ENCODE peak calls at places on chromosomes 16 and 17, in ten cellular contexts. One of them, this sample, is unnamed. For H3K36me3, the result is how much of the 10 kb centered on the place peaks cover.

GRCh38 chr16:57670206-57670605 is 2.1 kb downstream of the ADGRG3 start:
- DNase-seq in effector memory CD4-positive, alpha-beta T cell: no peak
- DNase-seq in brain microvascular endothelial cell: no peak
- DNase-seq in endodermal cell: no peak
- DNase-seq in Caco-2: no peak
- DNase-seq in left ventricle myocardium inferior: no peak
- DNase-seq in CD8-positive, alpha-beta memory T cell: no peak
- DNase-seq in MM.1S: no peak
- DNase-seq in keratinocyte: no peak
- DNase-seq in transverse colon: no peak
- DNase-seq in this sample: no peak

GRCh38 chr17:6512552-6512951 is 43.8 kb downstream of the PITPNM3 start:
- DNase-seq in effector memory CD4-positive, alpha-beta T cell: no peak
- DNase-seq in brain microvascular endothelial cell: no peak
- DNase-seq in endodermal cell: peak
- DNase-seq in Caco-2: no peak
- DNase-seq in left ventricle myocardium inferior: no peak
- DNase-seq in CD8-positive, alpha-beta memory T cell: no peak
- DNase-seq in MM.1S: no peak
- DNase-seq in keratinocyte: no peak
- DNase-seq in transverse colon: no peak
- DNase-seq in this sample: no peak

GRCh38 chr17:34201225-34201624 is 53.9 kb upstream of the CCL2 start:
- DNase-seq in effector memory CD4-positive, alpha-beta T cell: no peak
- DNase-seq in brain microvascular endothelial cell: no peak
- DNase-seq in endodermal cell: no peak
- DNase-seq in Caco-2: no peak
- DNase-seq in left ventricle myocardium inferior: no peak
- DNase-seq in CD8-positive, alpha-beta memory T cell: no peak
- DNase-seq in MM.1S: no peak
- DNase-seq in keratinocyte: no peak
- DNase-seq in transverse colon: no peak
- DNase-seq in this sample: no peak

GRCh38 chr17:73493212-73493814 is 150.9 kb downstream of the SDK2 start:
- DNase-seq in effector memory CD4-positive, alpha-beta T cell: no peak
- DNase-seq in brain microvascular endothelial cell: no peak
- DNase-seq in endodermal cell: peak
- DNase-seq in Caco-2: no peak
- DNase-seq in left ventricle myocardium inferior: no peak
- DNase-seq in CD8-positive, alpha-beta memory T cell: no peak
- DNase-seq in MM.1S: no peak
- DNase-seq in keratinocyte: peak
- DNase-seq in transverse colon: no peak
- DNase-seq in this sample: no peak

GRCh38 chr17:45262516-45263476 is 902 bp upstream of the SPATA32 start:
- DNase-seq in effector memory CD4-positive, alpha-beta T cell: no peak
- DNase-seq in brain microvascular endothelial cell: no peak
- DNase-seq in endodermal cell: no peak
- DNase-seq in Caco-2: no peak
- DNase-seq in left ventricle myocardium inferior: no peak
- DNase-seq in CD8-positive, alpha-beta memory T cell: no peak
- DNase-seq in MM.1S: no peak
- DNase-seq in keratinocyte: no peak
- DNase-seq in transverse colon: no peak
- DNase-seq in this sample: no peak

GRCh38 chr17:19002191-19002590 is 2.4 kb downstream of the FAM83G start:
- DNase-seq in effector memory CD4-positive, alpha-beta T cell: no peak
- DNase-seq in brain microvascular endothelial cell: no peak
- DNase-seq in endodermal cell: no peak
- DNase-seq in Caco-2: no peak
- DNase-seq in left ventricle myocardium inferior: no peak
- DNase-seq in CD8-positive, alpha-beta memory T cell: no peak
- DNase-seq in MM.1S: no peak
- DNase-seq in keratinocyte: no peak
- DNase-seq in transverse colon: no peak
- DNase-seq in this sample: no peak

GRCh38 chr16:4350787-4351659 is at the start of gene PAM16:
- DNase-seq in effector memory CD4-positive, alpha-beta T cell: peak
- DNase-seq in brain microvascular endothelial cell: peak
- DNase-seq in endodermal cell: peak
- DNase-seq in Caco-2: peak
- DNase-seq in left ventricle myocardium inferior: peak
- DNase-seq in CD8-positive, alpha-beta memory T cell: peak
- DNase-seq in MM.1S: peak
- DNase-seq in keratinocyte: no peak
- DNase-seq in transverse colon: peak
- DNase-seq in this sample: peak

GRCh38 chr16:66925322-66925840 is at the start of gene RRAD:
- DNase-seq in effector memory CD4-positive, alpha-beta T cell: no peak
- DNase-seq in brain microvascular endothelial cell: peak
- DNase-seq in endodermal cell: peak
- DNase-seq in Caco-2: no peak
- DNase-seq in left ventricle myocardium inferior: peak
- DNase-seq in CD8-positive, alpha-beta memory T cell: peak
- DNase-seq in MM.1S: no peak
- DNase-seq in keratinocyte: no peak
- DNase-seq in transverse colon: peak
- DNase-seq in this sample: no peak

GRCh38 chr17:76556759-76557367 is 17.0 kb downstream of the PRCD start:
- DNase-seq in effector memory CD4-positive, alpha-beta T cell: peak
- DNase-seq in brain microvascular endothelial cell: no peak
- DNase-seq in endodermal cell: peak
- DNase-seq in Caco-2: peak
- DNase-seq in left ventricle myocardium inferior: no peak
- DNase-seq in CD8-positive, alpha-beta memory T cell: peak
- DNase-seq in MM.1S: peak
- DNase-seq in keratinocyte: no peak
- DNase-seq in transverse colon: peak
- DNase-seq in this sample: no peak

GRCh38 chr16:82993415-82993814 is 366.6 kb downstream of the CDH13 start:
- DNase-seq in effector memory CD4-positive, alpha-beta T cell: no peak
- DNase-seq in brain microvascular endothelial cell: no peak
- DNase-seq in endodermal cell: no peak
- DNase-seq in Caco-2: no peak
- DNase-seq in left ventricle myocardium inferior: no peak
- DNase-seq in CD8-positive, alpha-beta memory T cell: no peak
- DNase-seq in MM.1S: no peak
- DNase-seq in keratinocyte: no peak
- DNase-seq in transverse colon: no peak
- DNase-seq in this sample: no peak

GRCh38 chr16:82995927-82996441 is 369.2 kb downstream of the CDH13 start:
- DNase-seq in effector memory CD4-positive, alpha-beta T cell: no peak
- DNase-seq in brain microvascular endothelial cell: peak
- DNase-seq in endodermal cell: no peak
- DNase-seq in Caco-2: no peak
- DNase-seq in left ventricle myocardium inferior: no peak
- DNase-seq in CD8-positive, alpha-beta memory T cell: no peak
- DNase-seq in MM.1S: no peak
- DNase-seq in keratinocyte: no peak
- DNase-seq in transverse colon: peak
- DNase-seq in this sample: no peak

GRCh38 chr16:82993874-82994375 is 367.2 kb downstream of the CDH13 start:
- DNase-seq in effector memory CD4-positive, alpha-beta T cell: no peak
- DNase-seq in brain microvascular endothelial cell: no peak
- DNase-seq in endodermal cell: no peak
- DNase-seq in Caco-2: no peak
- DNase-seq in left ventricle myocardium inferior: no peak
- DNase-seq in CD8-positive, alpha-beta memory T cell: no peak
- DNase-seq in MM.1S: no peak
- DNase-seq in keratinocyte: no peak
- DNase-seq in transverse colon: no peak
- DNase-seq in this sample: no peak

GRCh38 chr16:82996814-82997213 is 370.0 kb downstream of the CDH13 start:
- DNase-seq in effector memory CD4-positive, alpha-beta T cell: no peak
- DNase-seq in brain microvascular endothelial cell: no peak
- DNase-seq in endodermal cell: no peak
- DNase-seq in Caco-2: no peak
- DNase-seq in left ventricle myocardium inferior: no peak
- DNase-seq in CD8-positive, alpha-beta memory T cell: no peak
- DNase-seq in MM.1S: no peak
- DNase-seq in keratinocyte: no peak
- DNase-seq in transverse colon: no peak
- DNase-seq in this sample: no peak

GRCh38 chr16:82995286-82995926 is 368.6 kb downstream of the CDH13 start:
- DNase-seq in effector memory CD4-positive, alpha-beta T cell: no peak
- DNase-seq in brain microvascular endothelial cell: peak
- DNase-seq in endodermal cell: no peak
- DNase-seq in Caco-2: no peak
- DNase-seq in left ventricle myocardium inferior: no peak
- DNase-seq in CD8-positive, alpha-beta memory T cell: no peak
- DNase-seq in MM.1S: no peak
- DNase-seq in keratinocyte: no peak
- DNase-seq in transverse colon: no peak
- DNase-seq in this sample: no peak
- H3K36me3 ChIP-seq in effector memory CD4-positive, alpha-beta T cell: under half
- H3K36me3 ChIP-seq in brain microvascular endothelial cell: under half
- H3K36me3 ChIP-seq in endodermal cell: under half
- H3K36me3 ChIP-seq in Caco-2: under half
- H3K36me3 ChIP-seq in left ventricle myocardium inferior: under half
- H3K36me3 ChIP-seq in CD8-positive, alpha-beta memory T cell: under half
- H3K36me3 ChIP-seq in MM.1S: under half
- H3K36me3 ChIP-seq in keratinocyte: under half
- H3K36me3 ChIP-seq in transverse colon: under half
- H3K36me3 ChIP-seq in this sample: under half

GRCh38 chr17:81900181-81900820 is 1.7 kb upstream of the NPB start:
- DNase-seq in effector memory CD4-positive, alpha-beta T cell: no peak
- DNase-seq in brain microvascular endothelial cell: peak
- DNase-seq in endodermal cell: no peak
- DNase-seq in Caco-2: no peak
- DNase-seq in left ventricle myocardium inferior: no peak
- DNase-seq in CD8-positive, alpha-beta memory T cell: no peak
- DNase-seq in MM.1S: no peak
- DNase-seq in keratinocyte: no peak
- DNase-seq in transverse colon: no peak
- DNase-seq in this sample: no peak
- H3K36me3 ChIP-seq in effector memory CD4-positive, alpha-beta T cell: under half
- H3K36me3 ChIP-seq in brain microvascular endothelial cell: under half
- H3K36me3 ChIP-seq in endodermal cell: under half
- H3K36me3 ChIP-seq in Caco-2: under half
- H3K36me3 ChIP-seq in left ventricle myocardium inferior: half or more
- H3K36me3 ChIP-seq in CD8-positive, alpha-beta memory T cell: under half
- H3K36me3 ChIP-seq in MM.1S: under half
- H3K36me3 ChIP-seq in keratinocyte: under half
- H3K36me3 ChIP-seq in transverse colon: under half
- H3K36me3 ChIP-seq in this sample: half or more

DNA sequence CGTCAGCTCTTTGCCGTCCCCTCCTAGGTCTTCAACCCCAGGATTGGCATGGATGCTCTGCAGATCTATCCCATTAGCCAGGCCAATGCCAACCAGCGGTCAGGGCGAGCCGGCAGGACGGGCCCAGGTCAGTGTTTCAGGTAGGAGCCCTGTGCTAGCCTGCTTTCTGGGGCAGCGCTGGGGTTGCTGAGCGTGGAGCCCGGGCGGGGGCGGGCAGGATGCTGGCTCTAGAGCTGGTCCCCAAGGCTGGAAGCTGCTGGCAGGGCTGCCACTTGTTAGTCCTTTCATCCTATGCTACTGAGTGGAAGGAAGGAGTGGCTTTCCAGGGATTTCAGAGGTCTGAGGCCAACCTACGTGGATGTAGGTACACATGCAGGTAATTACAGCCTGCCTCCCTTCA is 12.3 kb downstream of the DHX38 start:
- DNase-seq in effector memory CD4-positive, alpha-beta T cell: no peak
- DNase-seq in brain microvascular endothelial cell: no peak
- DNase-seq in endodermal cell: no peak
- DNase-seq in Caco-2: no peak
- DNase-seq in left ventricle myocardium inferior: no peak
- DNase-seq in CD8-positive, alpha-beta memory T cell: no peak
- DNase-seq in MM.1S: no peak
- DNase-seq in keratinocyte: no peak
- DNase-seq in transverse colon: no peak
- DNase-seq in this sample: no peak
- H3K36me3 ChIP-seq in effector memory CD4-positive, alpha-beta T cell: half or more
- H3K36me3 ChIP-seq in brain microvascular endothelial cell: half or more
- H3K36me3 ChIP-seq in endodermal cell: half or more
- H3K36me3 ChIP-seq in Caco-2: under half
- H3K36me3 ChIP-seq in left ventricle myocardium inferior: half or more
- H3K36me3 ChIP-seq in CD8-positive, alpha-beta memory T cell: half or more
- H3K36me3 ChIP-seq in MM.1S: under half
- H3K36me3 ChIP-seq in keratinocyte: half or more
- H3K36me3 ChIP-seq in transverse colon: half or more
- H3K36me3 ChIP-seq in this sample: half or more

GRCh38 chr16:1037934-1038257 is 34.7 kb upstream of the SSTR5 start:
- DNase-seq in effector memory CD4-positive, alpha-beta T cell: no peak
- DNase-seq in brain microvascular endothelial cell: no peak
- DNase-seq in endodermal cell: no peak
- DNase-seq in Caco-2: no peak
- DNase-seq in left ventricle myocardium inferior: no peak
- DNase-seq in CD8-positive, alpha-beta memory T cell: no peak
- DNase-seq in MM.1S: no peak
- DNase-seq in keratinocyte: no peak
- DNase-seq in transverse colon: no peak
- DNase-seq in this sample: no peak
- H3K36me3 ChIP-seq in effector memory CD4-positive, alpha-beta T cell: under half
- H3K36me3 ChIP-seq in brain microvascular endothelial cell: under half
- H3K36me3 ChIP-seq in endodermal cell: under half
- H3K36me3 ChIP-seq in Caco-2: under half
- H3K36me3 ChIP-seq in left ventricle myocardium inferior: under half
- H3K36me3 ChIP-seq in CD8-positive, alpha-beta memory T cell: under half
- H3K36me3 ChIP-seq in MM.1S: under half
- H3K36me3 ChIP-seq in keratinocyte: under half
- H3K36me3 ChIP-seq in transverse colon: under half
- H3K36me3 ChIP-seq in this sample: under half

GRCh38 chr17:42529054-42529453 is 7.0 kb upstream of the NAGLU start:
- DNase-seq in effector memory CD4-positive, alpha-beta T cell: no peak
- DNase-seq in brain microvascular endothelial cell: no peak
- DNase-seq in endodermal cell: no peak
- DNase-seq in Caco-2: no peak
- DNase-seq in left ventricle myocardium inferior: no peak
- DNase-seq in CD8-positive, alpha-beta memory T cell: no peak
- DNase-seq in MM.1S: no peak
- DNase-seq in keratinocyte: no peak
- DNase-seq in transverse colon: no peak
- DNase-seq in this sample: no peak
- H3K36me3 ChIP-seq in effector memory CD4-positive, alpha-beta T cell: under half
- H3K36me3 ChIP-seq in brain microvascular endothelial cell: under half
- H3K36me3 ChIP-seq in endodermal cell: under half
- H3K36me3 ChIP-seq in Caco-2: under half
- H3K36me3 ChIP-seq in left ventricle myocardium inferior: under half
- H3K36me3 ChIP-seq in CD8-positive, alpha-beta memory T cell: under half
- H3K36me3 ChIP-seq in MM.1S: under half
- H3K36me3 ChIP-seq in keratinocyte: under half
- H3K36me3 ChIP-seq in transverse colon: under half
- H3K36me3 ChIP-seq in this sample: under half

DNA sequence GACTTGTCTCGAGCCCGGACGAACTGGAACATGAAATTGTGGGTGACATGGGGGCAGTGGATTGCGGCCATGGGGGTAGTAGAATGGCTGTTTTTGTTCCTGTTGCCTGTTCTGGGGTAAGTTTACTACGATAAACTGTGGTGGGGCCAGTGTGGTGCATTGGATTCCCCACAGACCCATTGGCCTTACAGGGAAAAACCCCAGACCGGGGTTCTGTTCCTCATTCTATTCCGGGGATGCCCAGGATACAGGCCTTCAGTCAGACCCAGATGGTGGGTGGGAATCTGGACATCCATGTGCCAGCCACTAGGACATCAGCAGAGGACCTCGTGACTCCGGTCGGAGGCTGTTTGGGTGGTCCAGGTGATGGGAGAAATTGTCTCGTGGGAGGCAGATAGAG is 88.1 kb downstream of the ABCC1 start:
- DNase-seq in effector memory CD4-positive, alpha-beta T cell: no peak
- DNase-seq in brain microvascular endothelial cell: no peak
- DNase-seq in endodermal cell: no peak
- DNase-seq in Caco-2: no peak
- DNase-seq in left ventricle myocardium inferior: no peak
- DNase-seq in CD8-positive, alpha-beta memory T cell: no peak
- DNase-seq in MM.1S: no peak
- DNase-seq in keratinocyte: no peak
- DNase-seq in transverse colon: no peak
- DNase-seq in this sample: no peak
- H3K36me3 ChIP-seq in effector memory CD4-positive, alpha-beta T cell: under half
- H3K36me3 ChIP-seq in brain microvascular endothelial cell: under half
- H3K36me3 ChIP-seq in endodermal cell: under half
- H3K36me3 ChIP-seq in Caco-2: under half
- H3K36me3 ChIP-seq in left ventricle myocardium inferior: half or more
- H3K36me3 ChIP-seq in CD8-positive, alpha-beta memory T cell: under half
- H3K36me3 ChIP-seq in MM.1S: under half
- H3K36me3 ChIP-seq in keratinocyte: under half
- H3K36me3 ChIP-seq in transverse colon: under half
- H3K36me3 ChIP-seq in this sample: under half

This sample was measured in esophagus squamous epithelium.